ENCODE peak calls at places on chromosome 22, in five cellular contexts. O is PC-3; G is HEK293T; F is left cardiac atrium; C is stimulated activated naive B cell treated with anti-CD40 and anti-IgM and Interleukin-4, amounts not matched to agents 10 μg/mL and 1 μg/mL and 100 μg/mL, for 72 hours. X is an unnamed sample.
A peak's percentile ranks its signal among the peaks of the same experiment; 100 is the strongest.

GRCh38 chr22:45441158-45441557 is 27.7 kb downstream of the RIBC2 start:
- DNase-seq in G (peak; percentile 61), F (peak; percentile 59), O (peak; percentile 70), C (no peak), X (peak; percentile 73)

GRCh38 chr22:39583066-39583667 is 12.6 kb downstream of the CACNA1I start:
- DNase-seq in F (no peak), O (no peak), G (no peak), C (no peak), X (no peak)

GRCh38 chr22:44971651-44972362 is 38.0 kb downstream of the PHF21B start:
- DNase-seq in O (no peak), G (no peak), F (no peak), C (no peak), X (no peak)

GRCh38 chr22:25900880-25901279 is 158.9 kb downstream of the MYO18B start:
- DNase-seq in G (no peak), C (no peak), O (no peak), F (no peak), X (no peak)

GRCh38 chr22:21624120-21624879 is 5.5 kb downstream of the YDJC start:
- DNase-seq in O (peak; percentile 38), G (peak; percentile 62), F (no peak), C (no peak), X (no peak)

GRCh38 chr22:40487663-40488249 is 117.4 kb downstream of the SGSM3 start:
- DNase-seq in O (peak; percentile 41), C (no peak), F (no peak), G (peak; percentile 58), X (no peak)

GRCh38 chr22:33747576-33748180 is 172.6 kb downstream of the LARGE1 start:
- DNase-seq in G (no peak), F (no peak), O (no peak), C (no peak), X (no peak)

GRCh38 chr22:49324527-49325491 is 502.9 kb downstream of the BRD1 start:
- DNase-seq in O (no peak), F (no peak), G (no peak), C (no peak), X (no peak)

GRCh38 chr22:19984201-19984753 is 32.3 kb downstream of the ARVCF start:
- DNase-seq in F (peak; percentile 53), O (peak; percentile 62), C (no peak), G (peak; percentile 69), X (peak; percentile 59)

GRCh38 chr22:19809741-19810140 is 44.9 kb downstream of the GNB1L start:
- DNase-seq in G (no peak), O (no peak), F (peak; percentile 7), C (no peak), X (no peak)

GRCh38 chr22:19643448-19644313 is 70.6 kb upstream of the SEPTIN5 start:
- DNase-seq in O (no peak), G (no peak), C (no peak), F (no peak), X (no peak)

GRCh38 chr22:42326786-42327185 is 56.3 kb upstream of the TCF20 start:
- DNase-seq in F (no peak), O (no peak), G (no peak), C (no peak), X (no peak)

GRCh38 chr22:35172452-35172851 is 84.8 kb upstream of the HMGXB4 start:
- DNase-seq in F (no peak), G (no peak), O (no peak), C (no peak), X (no peak)

GRCh38 chr22:42169055-42169469 is 38.5 kb upstream of the CYP2D6 start:
- DNase-seq in G (peak; percentile 81), C (peak; percentile 45), O (peak; percentile 64), F (peak; percentile 66), X (peak; percentile 74)

GRCh38 chr22:36979016-36979415 is 40.2 kb downstream of the TST start:
- DNase-seq in F (no peak), C (no peak), G (no peak), O (no peak), X (no peak)

GRCh38 chr22:26170795-26171194 is 1.5 kb downstream of the SEZ6L start:
- DNase-seq in G (peak; percentile 45), C (no peak), F (no peak), O (no peak), X (no peak)

X was measured in uterus.